ENCODE peak calls at places on chromosomes 13 and 19, in nine cellular contexts. D is NCI-H226; P is stimulated activated CD4-positive, alpha-beta T cell treated with anti-CD3 and anti-CD28 coated beads, Interleukin-12 subunit alpha, Interleukin-12 subunit beta, amount 100 ng/mL, for 48 hours; K is stimulated activated CD8-positive, alpha-beta memory T cell treated with anti-CD3 and anti-CD28 coated beads, Interleukin-2, amount 100 ng/mL, for 1 hour; I is activated CD4-positive, CD25-positive, alpha-beta regulatory T cell; L is lower lobe of right lung; Q is DMS53; O is choroid plexus epithelial cell; W is EH. E is an unnamed sample.

GRCh38 chr19:29866011-29866410 is 54.2 kb downstream of the CCNE1 start:
- DNase-seq in D (no peak), P (no peak), K (no peak), I (no peak), L (no peak), Q (no peak), O (no peak), W (no peak), E (no peak)

GRCh38 chr19:39645800-39646411 is 9.8 kb upstream of the LGALS16 start:
- DNase-seq in D (no peak), P (peak; percentile 6), K (no peak), I (no peak), L (no peak), Q (peak; percentile 21), O (peak; percentile 33), W (peak; percentile 34), E (no peak)

GRCh38 chr13:77429320-77430142 is 102.6 kb upstream of the MYCBP2 start:
- DNase-seq in D (peak; percentile 28), P (peak; percentile 44), K (no peak), I (no peak), L (no peak), Q (no peak), O (peak; percentile 17), W (peak; percentile 41), E (peak; percentile 38)

GRCh38 chr13:42836930-42837329 is 55.5 kb downstream of the FAM216B start:
- DNase-seq in D (no peak), P (no peak), K (no peak), I (no peak), L (no peak), Q (peak; percentile 75), O (peak; percentile 91), W (peak; percentile 75), E (no peak)

GRCh38 chr19:2327773-2328400 is 499 bp downstream of the LSM7 start:
- DNase-seq in D (peak; percentile 63), P (peak; percentile 54), K (peak; percentile 16), I (no peak), L (no peak), Q (peak; percentile 60), O (peak; percentile 94), W (peak; percentile 94), E (peak; percentile 89)

GRCh38 chr19:46607441-46607841 is 6.3 kb downstream of the CALM3 start:
- DNase-seq in D (no peak), P (no peak), K (no peak), I (no peak), L (peak; percentile 27), Q (no peak), O (no peak), W (no peak), E (no peak)

GRCh38 chr19:1713170-1713569 is 40.1 kb upstream of the ONECUT3 start:
- DNase-seq in D (no peak), P (no peak), K (no peak), I (no peak), L (no peak), Q (no peak), O (no peak), W (no peak), E (no peak)

GRCh38 chr13:34155931-34156607 is 338.1 kb downstream of the RFC3 start:
- DNase-seq in D (peak; percentile 61), P (no peak), K (no peak), I (no peak), L (no peak), Q (peak; percentile 58), O (peak; percentile 57), W (peak; percentile 84), E (no peak)

GRCh38 chr19:33514885-33515485 is 6.6 kb downstream of the PEPD start:
- DNase-seq in D (no peak), P (no peak), K (no peak), I (no peak), L (peak; percentile 60), Q (no peak), O (no peak), W (peak; percentile 25), E (no peak)

GRCh38 chr13:60583196-60583908 is 186.3 kb downstream of the TDRD3 start:
- DNase-seq in D (peak; percentile 10), P (no peak), K (no peak), I (no peak), L (no peak), Q (no peak), O (peak; percentile 84), W (peak; percentile 63), E (no peak)

GRCh38 chr13:114111577-114111976 is 20.8 kb downstream of the RASA3 start:
- DNase-seq in D (no peak), P (no peak), K (no peak), I (no peak), L (no peak), Q (no peak), O (peak; percentile 79), W (peak; percentile 94), E (no peak)

GRCh38 chr13:99307247-99307646 is at the start of gene GPR183:
- DNase-seq in D (no peak), P (no peak), K (no peak), I (no peak), L (no peak), Q (peak; percentile 15), O (no peak), W (peak; percentile 75), E (peak; percentile 75)

GRCh38 chr19:34982275-34982674 is 17.8 kb upstream of the GRAMD1A start:
- DNase-seq in D (no peak), P (no peak), K (no peak), I (no peak), L (no peak), Q (no peak), O (no peak), W (no peak), E (no peak)

GRCh38 chr19:49807174-49807830 is 5.8 kb downstream of the FUZ start:
- DNase-seq in D (no peak), P (no peak), K (no peak), I (no peak), L (no peak), Q (peak; percentile 22), O (no peak), W (no peak), E (no peak)

GRCh38 chr19:12672744-12673143 is 6.1 kb downstream of the WDR83 start:
- DNase-seq in D (no peak), P (no peak), K (no peak), I (no peak), L (no peak), Q (peak; percentile 29), O (no peak), W (no peak), E (no peak)

GRCh38 chr19:55283548-55284393 is at the start of gene BRSK1:
- DNase-seq in D (no peak), P (no peak), K (no peak), I (peak; percentile 19), L (no peak), Q (peak; percentile 86), O (peak; percentile 36), W (peak; percentile 81), E (no peak)

GRCh38 chr13:110711778-110712070 is 1.8 kb upstream of the ING1 start:
- DNase-seq in D (no peak), P (no peak), K (no peak), I (no peak), L (no peak), Q (peak; percentile 21), O (no peak), W (peak; percentile 31), E (no peak)

GRCh38 chr19:492091-492531 is 4.2 kb upstream of the MADCAM1 start:
- DNase-seq in D (no peak), P (no peak), K (peak; percentile 14), I (no peak), L (no peak), Q (no peak), O (no peak), W (peak; percentile 9), E (no peak)

GRCh38 chr19:11735375-11735774 is 3.4 kb downstream of the ZNF823 start:
- DNase-seq in D (no peak), P (no peak), K (no peak), I (no peak), L (no peak), Q (peak; percentile 5), O (no peak), W (no peak), E (no peak)

GRCh38 chr19:7494416-7495098 is 5.7 kb upstream of the PEX11G start:
- DNase-seq in D (no peak), P (no peak), K (no peak), I (no peak), L (no peak), Q (peak; percentile 38), O (peak; percentile 67), W (peak; percentile 47), E (no peak)

GRCh38 chr13:40251343-40252032 is 415.0 kb downstream of the FOXO1 start:
- DNase-seq in D (peak; percentile 37), P (no peak), K (no peak), I (no peak), L (no peak), Q (no peak), O (peak; percentile 71), W (peak; percentile 23), E (peak; percentile 20)

GRCh38 chr19:52237771-52238400 is 31.5 kb upstream of the ZNF766 start:
- DNase-seq in D (peak; percentile 45), P (peak; percentile 25), K (peak; percentile 44), I (peak; percentile 15), L (peak; percentile 53), Q (peak; percentile 75), O (peak; percentile 84), W (peak; percentile 72), E (no peak)

GRCh38 chr13:73533111-73533510 is 474.3 kb downstream of the KLF5 start:
- DNase-seq in D (no peak), P (no peak), K (no peak), I (no peak), L (no peak), Q (no peak), O (no peak), W (no peak), E (no peak)

GRCh38 chr13:40058757-40059236 is 403.3 kb downstream of the COG6 start:
- DNase-seq in D (no peak), P (no peak), K (no peak), I (no peak), L (no peak), Q (peak; percentile 71), O (peak; percentile 89), W (no peak), E (no peak)

GRCh38 chr13:48078251-48078656 is 16.6 kb downstream of the MED4 start:
- DNase-seq in D (peak; percentile 35), P (no peak), K (no peak), I (no peak), L (no peak), Q (peak; percentile 27), O (peak; percentile 37), W (peak; percentile 4), E (peak; percentile 52)

GRCh38 chr13:41458187-41458938 is 1.0 kb downstream of the RGCC start:
- DNase-seq in D (no peak), P (no peak), K (no peak), I (peak; percentile 22), L (peak; percentile 75), Q (peak; percentile 66), O (no peak), W (peak; percentile 22), E (peak; percentile 39)

GRCh38 chr13:74695021-74695800 is 561.0 kb upstream of the KLF12 start:
- DNase-seq in D (no peak), P (no peak), K (no peak), I (no peak), L (no peak), Q (no peak), O (peak; percentile 24), W (no peak), E (no peak)

GRCh38 chr13:28636677-28637317 is 22.1 kb upstream of the POMP start:
- DNase-seq in D (peak; percentile 23), P (peak; percentile 19), K (no peak), I (no peak), L (peak; percentile 50), Q (peak; percentile 92), O (peak; percentile 89), W (peak; percentile 87), E (peak; percentile 45)

GRCh38 chr13:102191951-102192461 is 209.8 kb downstream of the FGF14 start:
- DNase-seq in D (peak; percentile 69), P (no peak), K (no peak), I (no peak), L (no peak), Q (peak; percentile 0), O (peak; percentile 43), W (no peak), E (no peak)

GRCh38 chr19:49020342-49020741 is 3.5 kb upstream of the LHB start:
- DNase-seq in D (no peak), P (no peak), K (no peak), I (no peak), L (no peak), Q (no peak), O (no peak), W (no peak), E (no peak)

GRCh38 chr13:49183672-49184315 is 36.3 kb upstream of the MLNR start:
- DNase-seq in D (no peak), P (no peak), K (no peak), I (no peak), L (no peak), Q (peak; percentile 5), O (no peak), W (peak; percentile 3), E (no peak)